ENCODE peak calls at places on chromosomes 6 and 20, in four cellular contexts. T, U, V and P are unnamed samples.
A peak's percentile ranks its signal among the peaks of the same experiment; 100 is the strongest.

GRCh38 chr6:108556864-108557493 is 3.7 kb upstream of the FOXO3 start:
- DNase-seq in U (no peak), T (no peak), V (no peak), P (no peak)

GRCh38 chr6:79784013-79784753 is 153.1 kb downstream of the SH3BGRL2 start:
- DNase-seq in T (no peak), V (no peak), U (no peak), P (no peak)

GRCh38 chr20:44362466-44362940 is 7.0 kb downstream of the HNF4A start:
- DNase-seq in V (no peak), U (no peak), T (no peak), P (no peak)

GRCh38 chr6:134609862-134610261 is 291.9 kb upstream of the SGK1 start:
- DNase-seq in U (no peak), V (no peak), T (no peak), P (no peak)

GRCh38 chr6:39055661-39056060 is 7.1 kb downstream of the GLP1R start:
- DNase-seq in V (no peak), U (no peak), T (no peak), P (no peak)

GRCh38 chr6:110760589-110760988 is 54.7 kb downstream of the CDK19 start:
- DNase-seq in U (no peak), T (no peak), V (no peak), P (no peak)

GRCh38 chr6:9801255-9801757 is 613.6 kb downstream of the TFAP2A start:
- DNase-seq in U (no peak), V (no peak), T (no peak), P (no peak)

GRCh38 chr6:52491203-52492069 is 71.3 kb downstream of the EFHC1 start:
- DNase-seq in V (no peak), T (peak; percentile 56), U (no peak), P (no peak)

GRCh38 chr20:50731055-50731929 is at the start of gene PARD6B:
- DNase-seq in T (peak; percentile 92), V (peak; percentile 99), U (peak; percentile 99), P (peak; percentile 95)
- TF ChIP-seq CTCF in T (no peak), V (no peak), U (no peak), P (no peak)

GRCh38 chr6:97923249-97923648 is 640.2 kb upstream of the MMS22L start:
- DNase-seq in U (no peak), V (no peak), T (no peak), P (no peak)

GRCh38 chr6:97919631-97920030 is 636.6 kb upstream of the MMS22L start:
- DNase-seq in T (no peak), V (no peak), U (no peak), P (no peak)

GRCh38 chr6:97925504-97925903 is 642.5 kb upstream of the MMS22L start:
- DNase-seq in V (no peak), T (no peak), U (no peak), P (no peak)
- TF ChIP-seq CTCF in V (no peak), T (peak; percentile 6), U (no peak), P (no peak)

GRCh38 chr6:32088487-32089049 is 20.6 kb downstream of the TNXB start:
- DNase-seq in T (no peak), V (no peak), U (no peak), P (no peak)

GRCh38 chr6:32085759-32086458 is 23.2 kb downstream of the TNXB start:
- DNase-seq in T (no peak), U (no peak), V (no peak), P (no peak)

GRCh38 chr6:32086661-32087573 is 22.2 kb downstream of the TNXB start:
- DNase-seq in T (peak; percentile 68), V (no peak), U (no peak), P (no peak)

GRCh38 chr6:32089082-32089828 is 19.9 kb downstream of the TNXB start:
- DNase-seq in T (no peak), V (no peak), U (no peak), P (no peak)

DNA sequence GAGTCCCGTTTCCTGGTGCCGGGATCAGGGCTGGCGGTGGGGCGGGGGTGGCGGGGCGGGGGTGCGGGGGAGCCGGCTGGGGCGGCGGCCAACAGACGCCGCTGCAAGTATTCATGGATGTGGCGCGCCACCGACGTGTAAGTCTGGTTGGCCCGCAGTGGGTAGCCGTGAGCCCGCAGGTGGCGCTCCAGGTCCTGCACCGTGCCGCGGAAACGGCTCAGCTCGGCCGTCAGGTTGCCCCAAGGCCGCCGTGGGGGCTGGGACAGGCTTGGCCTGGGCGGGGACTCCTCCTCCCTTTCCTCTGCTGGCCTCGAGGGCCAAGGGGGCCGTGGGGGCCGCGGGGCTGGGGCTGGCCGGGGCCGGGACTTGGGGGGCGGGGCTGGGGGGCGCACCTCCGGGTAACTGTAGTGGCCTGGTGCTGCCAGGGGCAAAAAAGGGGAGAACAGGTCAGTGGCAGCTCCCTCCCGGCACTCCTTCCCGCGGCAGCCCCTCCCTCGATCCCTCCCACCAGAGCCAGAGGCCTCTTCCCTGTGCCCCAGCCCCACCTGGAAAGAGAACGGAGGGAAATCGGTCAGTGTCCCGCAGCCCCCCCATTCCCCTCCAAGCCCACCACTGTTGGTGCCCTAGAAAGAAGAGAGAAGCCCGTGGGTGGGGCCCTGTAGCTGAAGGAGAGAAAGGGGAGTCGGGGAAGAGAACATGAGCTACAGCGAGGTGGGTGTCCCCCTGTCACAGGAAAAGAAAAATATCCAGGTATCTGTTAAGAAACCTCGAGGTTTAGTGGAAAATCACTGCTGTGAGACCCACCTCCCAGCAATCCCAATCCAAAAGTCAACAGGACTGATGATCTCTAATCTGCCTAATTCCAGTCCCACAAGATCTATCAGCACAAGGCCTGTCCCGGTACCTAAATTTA is 21.3 kb downstream of the TNXB start:
- DNase-seq in T (peak; percentile 49), V (peak; percentile 81), U (peak; percentile 62), P (peak; percentile 59)
- TF ChIP-seq CTCF in T (peak; percentile 60), V (peak; percentile 64), U (peak; percentile 34), P (peak; percentile 26)

GRCh38 chr6:138404666-138405337 is 779 bp downstream of the HEBP2 start:
- DNase-seq in T (no peak), U (no peak), V (no peak), P (peak; percentile 19)

GRCh38 chr6:138403324-138403800 is 661 bp upstream of the HEBP2 start:
- DNase-seq in T (no peak), U (peak; percentile 27), V (no peak), P (peak; percentile 23)

GRCh38 chr6:138403801-138404665 is at the start of gene HEBP2:
- DNase-seq in V (peak; percentile 89), T (peak; percentile 72), U (peak; percentile 93), P (peak; percentile 59)

GRCh38 chr6:138405816-138406403 is 1.9 kb downstream of the HEBP2 start:
- DNase-seq in U (no peak), T (no peak), V (no peak), P (no peak)

DNA sequence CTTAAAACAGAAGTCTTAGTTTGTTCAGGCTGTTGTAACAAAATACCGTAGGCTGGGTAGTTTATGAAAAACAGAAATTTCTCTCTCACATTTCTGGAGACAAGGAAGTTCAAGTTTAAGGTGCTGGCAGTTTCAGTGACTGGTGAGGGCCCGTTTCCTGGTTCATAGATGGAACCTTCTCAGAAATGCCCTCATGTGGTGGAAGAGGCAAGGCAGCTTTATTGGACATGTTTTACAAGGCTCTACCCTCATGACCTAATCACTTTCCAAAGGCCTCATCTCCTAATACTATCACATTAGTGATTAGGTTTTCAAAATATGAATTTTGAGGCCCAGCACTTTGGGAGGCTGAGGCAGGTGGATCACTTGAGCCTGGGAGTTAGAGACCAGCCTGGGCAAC is 2.4 kb downstream of the HEBP2 start:
- DNase-seq in V (no peak), T (no peak), U (no peak), P (no peak)
- TF ChIP-seq CTCF in V (no peak), T (no peak), U (no peak), P (no peak)

DNA sequence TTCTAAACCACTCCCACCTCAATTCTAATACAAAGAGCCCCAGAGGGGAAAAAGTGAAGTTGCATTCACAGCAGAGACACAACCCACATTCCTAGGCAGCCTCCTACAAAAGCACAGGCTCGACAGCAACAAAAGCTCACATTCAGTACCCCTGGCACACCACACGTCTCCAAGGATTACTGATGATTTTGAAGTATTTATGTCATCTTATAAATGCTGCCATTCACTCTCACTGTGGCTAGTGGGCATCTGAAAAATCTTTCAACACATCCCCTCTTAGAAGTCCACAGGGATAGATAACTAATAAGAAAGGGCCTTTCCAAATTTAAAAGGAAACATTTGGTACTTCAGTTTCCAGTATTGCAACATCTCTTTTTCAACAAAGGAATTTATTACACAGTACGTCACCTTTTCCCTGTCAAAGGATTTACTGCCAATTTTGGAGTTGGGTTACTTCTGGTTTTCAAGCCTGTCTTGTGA is 146.7 kb downstream of the TASP1 start:
- DNase-seq in U (no peak), T (peak; percentile 4), V (no peak), P (no peak)
- TF ChIP-seq CTCF in U (no peak), T (no peak), V (no peak), P (no peak)

DNA sequence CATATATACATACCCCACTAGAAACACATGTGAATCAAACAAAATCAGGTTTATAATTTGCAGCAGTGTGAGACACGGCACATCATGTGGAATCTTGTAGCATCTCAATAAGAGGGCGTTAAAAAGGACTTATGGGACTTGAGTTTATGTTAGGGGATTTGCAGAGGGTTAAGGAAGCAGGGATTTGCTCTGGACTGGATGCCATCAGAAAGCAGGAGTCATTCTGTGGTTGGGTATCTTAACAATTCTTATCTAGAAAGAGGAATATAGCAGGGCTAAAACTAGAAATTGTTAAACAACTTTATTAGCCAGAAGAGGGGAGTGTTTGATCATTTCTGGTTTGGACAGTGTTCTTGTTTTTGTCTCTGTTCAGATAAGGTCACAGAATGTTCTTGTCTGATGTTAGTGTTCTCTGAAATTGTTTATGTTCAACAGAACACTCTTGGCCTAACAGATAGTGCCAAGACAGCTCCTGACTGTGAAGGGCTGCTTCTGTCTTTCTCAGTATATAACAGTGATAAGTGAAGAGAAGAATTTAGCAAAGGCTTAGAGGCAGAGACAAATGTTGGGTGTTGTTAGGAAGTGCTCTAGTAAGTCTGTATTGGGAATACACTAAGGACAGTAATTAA is 39.2 kb downstream of the LIN28B start:
- DNase-seq in T (no peak), V (no peak), U (no peak), P (no peak)
- TF ChIP-seq CTCF in T (no peak), V (peak; percentile 15), U (no peak), P (no peak)

GRCh38 chr20:63521602-63522001 is 1.0 kb downstream of the PPDPF start:
- DNase-seq in U (no peak), T (no peak), V (no peak), P (no peak)
- TF ChIP-seq CTCF in U (no peak), T (peak; percentile 18), V (no peak), P (no peak)

DNA sequence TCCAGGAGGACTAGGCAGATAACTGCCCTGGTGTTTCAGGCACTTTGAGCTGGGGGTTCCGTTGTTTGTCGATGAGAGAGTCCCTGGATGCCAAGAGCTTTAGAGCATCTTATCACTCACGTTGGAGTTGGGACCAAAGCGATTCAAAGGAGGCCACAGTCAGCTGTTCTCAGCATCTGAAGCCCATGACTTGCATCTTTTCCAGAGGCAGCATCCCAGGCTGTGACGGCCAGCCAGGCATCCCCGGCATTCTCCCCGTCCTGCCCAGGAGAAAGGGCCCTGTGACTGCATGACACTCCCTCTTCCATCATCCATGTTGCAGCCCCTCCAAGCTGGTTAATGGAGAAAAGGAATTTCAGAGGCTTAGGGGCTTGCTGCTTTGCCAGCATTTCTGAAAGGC is 520.3 kb downstream of the CDH26 start:
- DNase-seq in T (no peak), U (no peak), V (no peak), P (no peak)
- TF ChIP-seq CTCF in T (no peak), U (no peak), V (no peak), P (no peak)